ENCODE peak calls at places on chromosomes 11 and 22, in six cellular contexts. Z is K562, Q is GM12892, V is SK-N-SH, D is GM12878, E is HepG2. B is an unnamed sample.

GRCh38 chr11:103552086-103552485 is 442.9 kb downstream of the DYNC2H1 start:
- DNase-seq in D (no peak), Z (no peak), V (no peak), Q (no peak), E (no peak), B (no peak)

GRCh38 chr22:43484227-43484626 is 72.4 kb downstream of the MPPED1 start:
- DNase-seq in E (no peak), V (no peak), Q (no peak), Z (no peak), D (no peak), B (no peak)

GRCh38 chr11:17533782-17534415 is 10.3 kb downstream of the USH1C start:
- DNase-seq in E (no peak), V (no peak), Q (no peak), Z (no peak), D (no peak), B (no peak)

GRCh38 chr11:67290801-67291200 is 1.7 kb downstream of the ANKRD13D start:
- DNase-seq in Z (no peak), Q (no peak), E (no peak), V (no peak), D (no peak), B (no peak)

GRCh38 chr11:24781288-24781687 is 284.4 kb downstream of the LUZP2 start:
- DNase-seq in Z (no peak), V (no peak), E (no peak), Q (no peak), D (no peak), B (no peak)

GRCh38 chr11:113387605-113388211 is at the start of gene ANKK1:
- DNase-seq in Z (peak; percentile 25), E (no peak), Q (no peak), D (no peak), V (peak; percentile 15), B (no peak)

GRCh38 chr22:29824677-29825076 is 13.4 kb downstream of the ASCC2 start:
- DNase-seq in V (no peak), Z (no peak), D (no peak), Q (no peak), E (no peak), B (no peak)

GRCh38 chr11:13283636-13284035 is 6.0 kb downstream of the BMAL1 start:
- DNase-seq in E (no peak), Q (no peak), Z (no peak), V (no peak), D (no peak), B (no peak)

GRCh38 chr22:50486561-50487289 is at the start of gene MIOX:
- DNase-seq in Q (no peak), V (no peak), D (no peak), Z (no peak), E (no peak), B (no peak)

GRCh38 chr11:13944801-13945505 is 17.6 kb upstream of the SPON1 start:
- DNase-seq in E (no peak), V (no peak), Q (no peak), D (no peak), Z (no peak), B (no peak)

GRCh38 chr11:94997437-94997836 is 23.9 kb downstream of the KDM4D start:
- DNase-seq in D (no peak), Z (peak; percentile 25), V (no peak), Q (no peak), E (no peak), B (no peak)

GRCh38 chr11:110735431-110736157 is 23.4 kb upstream of the ARHGAP20 start:
- DNase-seq in D (no peak), E (no peak), Q (no peak), Z (no peak), V (no peak), B (no peak)

GRCh38 chr22:42803454-42803853 is 53.6 kb downstream of the ARFGAP3 start:
- DNase-seq in Z (no peak), V (peak; percentile 63), E (no peak), Q (no peak), D (no peak), B (no peak)

GRCh38 chr11:2701230-2701629 is 1.4 kb upstream of the KCNQ1OT1 start:
- DNase-seq in Z (no peak), E (peak; percentile 43), V (no peak), Q (no peak), D (no peak), B (no peak)

GRCh38 chr11:123561046-123561781 is 93.2 kb downstream of the SCN3B start:
- DNase-seq in Z (no peak), Q (no peak), D (no peak), E (peak; percentile 7), V (peak; percentile 83), B (no peak)

GRCh38 chr22:50015451-50016307 is 3.1 kb upstream of the IL17REL start:
- DNase-seq in Z (no peak), D (no peak), E (no peak), Q (peak; percentile 29), V (peak; percentile 41), B (peak; percentile 27)

GRCh38 chr11:65418681-65419459 is 3.7 kb upstream of the NEAT1 start:
- DNase-seq in Z (peak; percentile 86), Q (peak; percentile 89), D (peak; percentile 91), V (peak; percentile 91), E (peak; percentile 99), B (peak; percentile 82)
- TF ChIP-seq POLR2AphosphoS5 in Z (peak; percentile 80), Q (peak; percentile 89), D (peak; percentile 95), V (peak; percentile 55), E (peak; percentile 70), B (peak; percentile 95)

GRCh38 chr22:32073823-32074380 is 30.8 kb downstream of the SLC5A1 start:
- DNase-seq in V (no peak), Q (no peak), D (no peak), E (no peak), Z (no peak), B (no peak)
- TF ChIP-seq TAF1 in V (no peak), Q (no peak), D (no peak), E (no peak), Z (no peak), B (no peak)

GRCh38 chr22:19874307-19875060 is 19.8 kb upstream of the GNB1L start:
- DNase-seq in V (peak; percentile 31), E (no peak), Q (peak; percentile 15), D (no peak), Z (no peak), B (peak; percentile 15)

GRCh38 chr22:19876314-19876940 is 21.8 kb upstream of the GNB1L start:
- DNase-seq in E (no peak), Q (no peak), D (no peak), Z (no peak), V (peak; percentile 94), B (no peak)

GRCh38 chr22:19875061-19875530 is 20.4 kb upstream of the GNB1L start:
- DNase-seq in Z (no peak), V (no peak), D (no peak), E (no peak), Q (no peak), B (peak; percentile 9)

GRCh38 chr22:19876941-19877625 is 22.4 kb upstream of the GNB1L start:
- DNase-seq in Q (no peak), D (no peak), V (peak; percentile 39), E (no peak), Z (no peak), B (peak; percentile 19)

DNA sequence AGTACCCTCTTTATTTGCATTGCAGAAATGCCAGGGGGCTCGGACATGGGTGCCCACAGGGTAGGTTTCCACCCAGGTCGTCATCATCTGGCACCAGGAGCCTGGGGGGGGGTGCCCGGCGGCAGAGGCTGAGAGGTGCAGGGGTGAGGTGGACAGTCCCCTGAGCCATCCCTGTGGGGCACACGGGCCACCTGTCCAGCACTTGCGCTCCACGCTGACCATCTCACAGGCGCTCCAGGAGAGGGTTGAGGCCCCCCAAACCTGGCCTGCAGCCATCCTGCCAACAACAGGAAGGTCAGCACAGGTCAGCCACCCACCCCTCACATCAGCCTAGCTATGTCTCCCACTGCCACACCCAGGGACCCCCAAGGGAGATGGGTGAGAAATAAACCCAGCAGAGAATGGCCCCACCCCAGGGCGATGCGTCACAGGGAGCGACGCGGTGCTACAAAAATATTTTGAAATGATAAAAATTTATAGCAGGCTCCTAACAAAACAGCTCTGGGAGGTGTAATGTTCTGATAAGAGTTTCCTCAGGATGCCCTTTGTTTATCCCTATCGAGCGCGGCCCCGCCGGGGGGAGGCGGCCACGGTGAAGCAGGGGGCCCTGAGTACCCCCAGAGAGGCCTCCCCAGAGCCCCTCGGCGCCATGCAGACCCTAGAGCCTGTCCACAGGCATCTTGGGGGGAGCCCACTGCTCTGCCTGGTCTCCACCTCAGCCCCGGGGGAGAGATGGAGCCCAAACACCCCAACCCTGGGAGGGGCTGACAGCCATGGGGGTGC is 21.0 kb upstream of the GNB1L start:
- DNase-seq in V (peak; percentile 42), E (no peak), Q (no peak), Z (peak; percentile 77), D (no peak), B (peak; percentile 21)
- TF ChIP-seq POLR2AphosphoS5 in V (no peak), E (no peak), Q (no peak), Z (no peak), D (no peak), B (no peak)

GRCh38 chr11:93220078-93220477 is 22.3 kb upstream of the SLC36A4 start:
- DNase-seq in D (no peak), V (no peak), Q (no peak), Z (no peak), E (no peak), B (no peak)
- TF ChIP-seq TAF1 in D (no peak), V (no peak), Q (no peak), Z (no peak), E (no peak), B (no peak)

GRCh38 chr11:108713076-108713790 is 48.4 kb downstream of the DDX10 start:
- DNase-seq in D (peak; percentile 54), E (no peak), Q (no peak), Z (no peak), V (no peak), B (no peak)
- TF ChIP-seq POLR2AphosphoS5 in D (no peak), E (no peak), Q (no peak), Z (no peak), V (no peak), B (no peak)

B was measured in GM12891.